ENCODE peak calls at places on chromosomes 3 and 15, in four cellular contexts. One of them, this sample, is unnamed. For H3K27me3, the result is how much of the 10 kb centered on the place peaks cover.

GRCh38 chr3:86104154-86104553 is 886.8 kb downstream of the VGLL3 start:
- DNase-seq in effector memory CD4-positive, alpha-beta T cell: no peak
- DNase-seq in K562: no peak
- DNase-seq in mesendoderm: peak
- DNase-seq in this sample: no peak

GRCh38 chr3:181998828-181999227 is 287.1 kb downstream of the SOX2 start:
- DNase-seq in mesendoderm: peak
- DNase-seq in K562: no peak
- DNase-seq in effector memory CD4-positive, alpha-beta T cell: no peak
- DNase-seq in this sample: no peak

GRCh38 chr3:47342812-47343211 is 38.0 kb upstream of the PTPN23 start:
- DNase-seq in mesendoderm: no peak
- DNase-seq in K562: no peak
- DNase-seq in effector memory CD4-positive, alpha-beta T cell: no peak
- DNase-seq in this sample: no peak

GRCh38 chr3:173653781-173654180 is 256.2 kb downstream of the NLGN1 start:
- DNase-seq in effector memory CD4-positive, alpha-beta T cell: no peak
- DNase-seq in mesendoderm: peak
- DNase-seq in K562: no peak
- DNase-seq in this sample: no peak

GRCh38 chr3:148269816-148270215 is 427.9 kb upstream of the AGTR1 start:
- DNase-seq in K562: no peak
- DNase-seq in mesendoderm: no peak
- DNase-seq in effector memory CD4-positive, alpha-beta T cell: no peak
- DNase-seq in this sample: no peak

GRCh38 chr3:132016061-132017041 is 18.5 kb downstream of the CPNE4 start:
- DNase-seq in effector memory CD4-positive, alpha-beta T cell: no peak
- DNase-seq in K562: no peak
- DNase-seq in mesendoderm: peak
- DNase-seq in this sample: no peak

GRCh38 chr3:18062289-18063025 is 320.0 kb upstream of the TBC1D5 start:
- DNase-seq in K562: no peak
- DNase-seq in effector memory CD4-positive, alpha-beta T cell: no peak
- DNase-seq in mesendoderm: no peak
- DNase-seq in this sample: no peak

GRCh38 chr3:127783166-127783565 is 39.1 kb downstream of the MGLL start:
- DNase-seq in K562: no peak
- DNase-seq in effector memory CD4-positive, alpha-beta T cell: no peak
- DNase-seq in mesendoderm: no peak
- DNase-seq in this sample: no peak

GRCh38 chr15:79425591-79426295 is 6.4 kb upstream of the MINAR1 start:
- DNase-seq in K562: no peak
- DNase-seq in effector memory CD4-positive, alpha-beta T cell: no peak
- DNase-seq in mesendoderm: no peak
- DNase-seq in this sample: no peak

GRCh38 chr3:32947466-32948238 is 3.8 kb upstream of the CCR4 start:
- DNase-seq in effector memory CD4-positive, alpha-beta T cell: peak
- DNase-seq in mesendoderm: peak
- DNase-seq in K562: peak
- DNase-seq in this sample: peak

GRCh38 chr15:40493089-40493840 is 22.5 kb downstream of the CHST14 start:
- DNase-seq in K562: no peak
- DNase-seq in mesendoderm: no peak
- DNase-seq in effector memory CD4-positive, alpha-beta T cell: peak
- DNase-seq in this sample: peak

GRCh38 chr15:90871097-90871715 is 2.8 kb downstream of the FURIN start:
- DNase-seq in mesendoderm: peak
- DNase-seq in effector memory CD4-positive, alpha-beta T cell: no peak
- DNase-seq in K562: peak
- DNase-seq in this sample: peak

GRCh38 chr3:148101061-148101460 is 596.6 kb upstream of the AGTR1 start:
- DNase-seq in mesendoderm: no peak
- DNase-seq in K562: no peak
- DNase-seq in effector memory CD4-positive, alpha-beta T cell: no peak
- DNase-seq in this sample: no peak

GRCh38 chr3:160112481-160112880 is 112.7 kb upstream of the C3orf80 start:
- DNase-seq in K562: no peak
- DNase-seq in effector memory CD4-positive, alpha-beta T cell: no peak
- DNase-seq in mesendoderm: no peak
- DNase-seq in this sample: no peak

GRCh38 chr3:150681037-150681436 is 22.7 kb downstream of the ERICH6 start:
- DNase-seq in K562: no peak
- DNase-seq in effector memory CD4-positive, alpha-beta T cell: no peak
- DNase-seq in mesendoderm: no peak
- DNase-seq in this sample: peak

DNA sequence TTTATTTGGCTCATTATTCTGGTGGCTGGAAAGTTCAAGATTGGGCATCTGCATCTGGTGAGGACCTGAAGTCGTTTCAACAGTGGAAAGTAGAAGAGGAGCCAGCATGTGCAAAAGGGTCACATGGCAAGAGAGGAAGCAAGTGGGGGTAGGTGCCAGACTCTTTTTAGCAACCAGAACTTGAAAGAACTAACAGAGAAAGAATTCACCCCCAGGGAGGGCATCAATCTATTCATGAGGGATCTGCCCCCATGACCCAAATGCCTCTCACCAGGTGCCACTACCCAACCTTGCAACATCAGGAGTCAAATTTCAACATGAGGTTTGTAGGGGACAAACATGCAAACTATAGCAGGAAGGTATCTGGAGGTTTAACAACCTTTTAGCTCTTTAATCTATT is 10.3 kb upstream of the RYK start:
- DNase-seq in effector memory CD4-positive, alpha-beta T cell: no peak
- DNase-seq in K562: no peak
- DNase-seq in mesendoderm: peak
- DNase-seq in this sample: no peak
- H3K4me3 ChIP-seq in effector memory CD4-positive, alpha-beta T cell: no peak
- H3K4me3 ChIP-seq in K562: no peak
- H3K4me3 ChIP-seq in mesendoderm: no peak
- H3K4me3 ChIP-seq in this sample: no peak

GRCh38 chr15:72338148-72338547 is 18.2 kb upstream of the CELF6 start:
- DNase-seq in K562: no peak
- DNase-seq in mesendoderm: no peak
- DNase-seq in effector memory CD4-positive, alpha-beta T cell: no peak
- DNase-seq in this sample: no peak

GRCh38 chr15:72340366-72340765 is 20.4 kb upstream of the CELF6 start:
- DNase-seq in K562: no peak
- DNase-seq in mesendoderm: no peak
- DNase-seq in effector memory CD4-positive, alpha-beta T cell: no peak
- DNase-seq in this sample: no peak

GRCh38 chr15:72339777-72340177 is 19.8 kb upstream of the CELF6 start:
- DNase-seq in effector memory CD4-positive, alpha-beta T cell: no peak
- DNase-seq in K562: no peak
- DNase-seq in mesendoderm: no peak
- DNase-seq in this sample: no peak

GRCh38 chr15:72341361-72341760 is 21.4 kb upstream of the CELF6 start:
- DNase-seq in K562: no peak
- DNase-seq in effector memory CD4-positive, alpha-beta T cell: no peak
- DNase-seq in mesendoderm: peak
- DNase-seq in this sample: no peak

DNA sequence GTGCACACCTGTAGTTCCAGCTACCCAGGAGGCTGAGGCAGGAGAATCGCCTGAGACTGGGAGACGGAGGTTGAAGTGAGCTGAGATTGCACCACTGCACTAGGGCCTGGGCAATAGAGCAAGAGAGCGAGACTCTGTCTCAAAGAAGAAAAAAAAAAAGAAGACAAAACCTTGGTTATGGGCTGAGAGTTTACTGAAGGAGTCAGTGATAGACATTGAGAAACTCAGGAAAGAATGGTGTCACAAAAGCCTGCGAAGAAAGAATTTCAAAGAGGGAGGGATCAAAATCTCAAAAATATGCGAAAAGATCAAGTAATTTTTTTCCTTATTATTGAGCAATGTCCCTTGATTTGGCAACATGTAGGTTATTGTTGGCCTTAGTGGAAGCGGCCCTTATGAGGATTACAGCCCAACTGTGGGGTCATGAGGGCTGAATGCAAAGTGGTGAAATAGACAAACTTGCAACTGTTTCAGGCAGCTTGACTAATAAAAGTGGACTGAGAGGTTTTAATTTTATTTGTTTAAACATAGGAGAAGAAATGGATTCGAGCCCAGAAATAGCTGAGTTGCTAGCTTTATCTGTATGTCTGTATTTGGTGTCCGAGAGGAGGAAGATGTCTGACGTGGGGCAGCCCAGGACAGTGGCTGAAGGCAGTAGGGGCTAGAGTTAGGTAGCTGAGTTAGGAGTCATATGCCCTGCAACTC is 18.8 kb upstream of the CELF6 start:
- DNase-seq in effector memory CD4-positive, alpha-beta T cell: no peak
- DNase-seq in K562: no peak
- DNase-seq in mesendoderm: no peak
- DNase-seq in this sample: no peak
- H3K27ac ChIP-seq in effector memory CD4-positive, alpha-beta T cell: no peak
- H3K27ac ChIP-seq in K562: peak
- H3K27ac ChIP-seq in mesendoderm: no peak
- H3K27ac ChIP-seq in this sample: no peak

DNA sequence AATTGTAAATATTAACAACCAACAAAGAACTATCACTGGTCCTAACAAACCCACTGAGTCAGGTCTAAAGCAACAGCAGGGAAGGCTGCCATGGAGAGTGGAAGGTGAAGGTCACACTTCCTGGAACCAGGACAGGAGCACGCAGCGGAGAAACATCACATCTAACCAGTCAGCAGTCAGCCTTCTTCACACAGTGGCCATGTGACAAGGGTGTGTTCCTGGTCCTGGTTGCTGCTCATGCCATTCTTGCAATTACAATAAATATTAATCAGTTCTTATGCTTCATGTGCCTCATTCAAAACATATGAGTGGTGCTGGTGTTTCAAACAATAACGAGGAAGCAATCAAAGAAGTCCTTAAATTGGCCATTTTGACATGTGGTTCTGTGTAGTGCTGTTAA is 162.8 kb downstream of the ARRDC4 start:
- DNase-seq in K562: no peak
- DNase-seq in mesendoderm: no peak
- DNase-seq in effector memory CD4-positive, alpha-beta T cell: no peak
- DNase-seq in this sample: no peak
- H3K27me3 ChIP-seq in K562: under half
- H3K27me3 ChIP-seq in mesendoderm: under half
- H3K27me3 ChIP-seq in effector memory CD4-positive, alpha-beta T cell: under half
- H3K27me3 ChIP-seq in this sample: under half

GRCh38 chr3:125591116-125591755 is 4.1 kb downstream of the OSBPL11 start:
- DNase-seq in effector memory CD4-positive, alpha-beta T cell: no peak
- DNase-seq in K562: no peak
- DNase-seq in mesendoderm: no peak
- DNase-seq in this sample: no peak
- H3K4me3 ChIP-seq in effector memory CD4-positive, alpha-beta T cell: no peak
- H3K4me3 ChIP-seq in K562: no peak
- H3K4me3 ChIP-seq in mesendoderm: no peak
- H3K4me3 ChIP-seq in this sample: no peak